ENCODE peak calls at places on chromosome 18, in seven cellular contexts. One of them, this sample, is unnamed. For H3K27me3, the result is how much of the 10 kb centered on the place peaks cover.

GRCh38 chr18:67677489-67677888 is 161.0 kb upstream of the DSEL start:
- DNase-seq in heart left ventricle: no peak
- DNase-seq in hepatocyte: no peak
- DNase-seq in fibroblast of lung: no peak
- DNase-seq in upper lobe of left lung: no peak
- DNase-seq in adrenal gland: no peak
- DNase-seq in lower lobe of right lung: no peak
- DNase-seq in this sample: no peak

GRCh38 chr18:45571714-45572113 is 43.6 kb upstream of the SLC14A2 start:
- DNase-seq in heart left ventricle: no peak
- DNase-seq in lower lobe of right lung: no peak
- DNase-seq in adrenal gland: no peak
- DNase-seq in fibroblast of lung: no peak
- DNase-seq in upper lobe of left lung: no peak
- DNase-seq in hepatocyte: no peak
- DNase-seq in this sample: no peak

GRCh38 chr18:25233582-25234362 is 118.2 kb downstream of the ZNF521 start:
- DNase-seq in hepatocyte: no peak
- DNase-seq in upper lobe of left lung: no peak
- DNase-seq in fibroblast of lung: peak
- DNase-seq in adrenal gland: no peak
- DNase-seq in lower lobe of right lung: no peak
- DNase-seq in heart left ventricle: no peak
- DNase-seq in this sample: peak

GRCh38 chr18:5914971-5915370 is 19.6 kb upstream of the TMEM200C start:
- DNase-seq in upper lobe of left lung: no peak
- DNase-seq in lower lobe of right lung: no peak
- DNase-seq in heart left ventricle: no peak
- DNase-seq in fibroblast of lung: no peak
- DNase-seq in adrenal gland: no peak
- DNase-seq in hepatocyte: no peak
- DNase-seq in this sample: no peak

GRCh38 chr18:8354304-8354703 is 254.9 kb upstream of the RAB12 start:
- DNase-seq in upper lobe of left lung: no peak
- DNase-seq in lower lobe of right lung: no peak
- DNase-seq in fibroblast of lung: no peak
- DNase-seq in adrenal gland: no peak
- DNase-seq in heart left ventricle: no peak
- DNase-seq in hepatocyte: peak
- DNase-seq in this sample: no peak

GRCh38 chr18:8797206-8797605 is 91.8 kb downstream of the MTCL1 start:
- DNase-seq in upper lobe of left lung: peak
- DNase-seq in fibroblast of lung: peak
- DNase-seq in hepatocyte: no peak
- DNase-seq in lower lobe of right lung: no peak
- DNase-seq in heart left ventricle: no peak
- DNase-seq in adrenal gland: no peak
- DNase-seq in this sample: no peak

GRCh38 chr18:61496374-61496773 is 163.1 kb downstream of the CDH20 start:
- DNase-seq in lower lobe of right lung: no peak
- DNase-seq in heart left ventricle: no peak
- DNase-seq in fibroblast of lung: no peak
- DNase-seq in hepatocyte: no peak
- DNase-seq in adrenal gland: no peak
- DNase-seq in upper lobe of left lung: peak
- DNase-seq in this sample: no peak

GRCh38 chr18:63233334-63233733 is 86.2 kb downstream of the BCL2 start:
- DNase-seq in heart left ventricle: no peak
- DNase-seq in upper lobe of left lung: no peak
- DNase-seq in hepatocyte: no peak
- DNase-seq in adrenal gland: no peak
- DNase-seq in lower lobe of right lung: no peak
- DNase-seq in fibroblast of lung: no peak
- DNase-seq in this sample: no peak

GRCh38 chr18:48923746-48924580 is 26.8 kb downstream of the SMAD7 start:
- DNase-seq in hepatocyte: peak
- DNase-seq in fibroblast of lung: peak
- DNase-seq in adrenal gland: no peak
- DNase-seq in lower lobe of right lung: no peak
- DNase-seq in heart left ventricle: no peak
- DNase-seq in upper lobe of left lung: no peak
- DNase-seq in this sample: no peak
- H3K4me3 ChIP-seq in hepatocyte: no peak
- H3K4me3 ChIP-seq in fibroblast of lung: no peak
- H3K4me3 ChIP-seq in adrenal gland: no peak
- H3K4me3 ChIP-seq in lower lobe of right lung: peak
- H3K4me3 ChIP-seq in heart left ventricle: no peak
- H3K4me3 ChIP-seq in upper lobe of left lung: peak
- H3K4me3 ChIP-seq in this sample: no peak

GRCh38 chr18:41645600-41646360 is 309.3 kb upstream of the PIK3C3 start:
- DNase-seq in adrenal gland: no peak
- DNase-seq in heart left ventricle: no peak
- DNase-seq in upper lobe of left lung: no peak
- DNase-seq in fibroblast of lung: no peak
- DNase-seq in lower lobe of right lung: no peak
- DNase-seq in hepatocyte: peak
- DNase-seq in this sample: no peak
- TF ChIP-seq CTCF in adrenal gland: no peak
- TF ChIP-seq CTCF in heart left ventricle: no peak
- TF ChIP-seq CTCF in upper lobe of left lung: no peak
- TF ChIP-seq CTCF in fibroblast of lung: no peak
- TF ChIP-seq CTCF in lower lobe of right lung: no peak
- TF ChIP-seq CTCF in hepatocyte: no peak
- TF ChIP-seq CTCF in this sample: no peak

GRCh38 chr18:59395226-59396175 is 36.4 kb upstream of the LMAN1 start:
- DNase-seq in fibroblast of lung: no peak
- DNase-seq in hepatocyte: no peak
- DNase-seq in lower lobe of right lung: no peak
- DNase-seq in heart left ventricle: no peak
- DNase-seq in adrenal gland: no peak
- DNase-seq in upper lobe of left lung: peak
- DNase-seq in this sample: no peak

GRCh38 chr18:59402432-59403090 is 43.5 kb upstream of the LMAN1 start:
- DNase-seq in heart left ventricle: peak
- DNase-seq in hepatocyte: peak
- DNase-seq in fibroblast of lung: peak
- DNase-seq in upper lobe of left lung: no peak
- DNase-seq in lower lobe of right lung: peak
- DNase-seq in adrenal gland: peak
- DNase-seq in this sample: peak

DNA sequence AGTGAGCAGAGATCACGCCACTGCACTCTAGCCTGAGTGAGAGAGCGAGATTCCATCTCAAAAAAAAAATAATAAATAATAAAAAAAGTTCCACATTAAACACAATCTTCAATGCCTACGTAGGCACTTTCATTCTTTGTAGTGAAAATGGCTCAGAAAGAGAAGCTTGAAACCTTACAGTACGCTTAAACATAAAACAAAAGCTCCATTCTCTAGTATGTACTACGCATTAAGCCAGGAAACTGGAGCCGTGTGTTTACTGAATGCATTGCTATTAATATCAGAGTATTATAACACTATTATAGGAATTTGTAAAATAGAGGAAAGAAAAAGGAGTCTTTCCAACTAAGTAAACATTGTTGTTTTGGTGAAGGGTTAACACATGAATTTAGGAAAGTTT is 41.3 kb upstream of the LMAN1 start:
- DNase-seq in adrenal gland: no peak
- DNase-seq in fibroblast of lung: no peak
- DNase-seq in heart left ventricle: no peak
- DNase-seq in hepatocyte: no peak
- DNase-seq in upper lobe of left lung: no peak
- DNase-seq in lower lobe of right lung: no peak
- DNase-seq in this sample: no peak
- H3K27me3 ChIP-seq in adrenal gland: under half
- H3K27me3 ChIP-seq in fibroblast of lung: under half
- H3K27me3 ChIP-seq in heart left ventricle: under half
- H3K27me3 ChIP-seq in hepatocyte: under half
- H3K27me3 ChIP-seq in upper lobe of left lung: under half
- H3K27me3 ChIP-seq in lower lobe of right lung: under half
- H3K27me3 ChIP-seq in this sample: under half

GRCh38 chr18:10140461-10140911 is 226.7 kb downstream of the VAPA start:
- DNase-seq in fibroblast of lung: peak
- DNase-seq in hepatocyte: peak
- DNase-seq in lower lobe of right lung: no peak
- DNase-seq in upper lobe of left lung: no peak
- DNase-seq in heart left ventricle: no peak
- DNase-seq in adrenal gland: no peak
- DNase-seq in this sample: no peak
- H3K4me3 ChIP-seq in fibroblast of lung: no peak
- H3K4me3 ChIP-seq in hepatocyte: no peak
- H3K4me3 ChIP-seq in lower lobe of right lung: no peak
- H3K4me3 ChIP-seq in upper lobe of left lung: no peak
- H3K4me3 ChIP-seq in heart left ventricle: no peak
- H3K4me3 ChIP-seq in adrenal gland: no peak
- H3K4me3 ChIP-seq in this sample: no peak

GRCh38 chr18:33201509-33201926 is 239.0 kb downstream of the CCDC178 start:
- DNase-seq in lower lobe of right lung: no peak
- DNase-seq in hepatocyte: peak
- DNase-seq in upper lobe of left lung: no peak
- DNase-seq in adrenal gland: no peak
- DNase-seq in fibroblast of lung: peak
- DNase-seq in heart left ventricle: no peak
- DNase-seq in this sample: no peak
- TF ChIP-seq CTCF in lower lobe of right lung: peak
- TF ChIP-seq CTCF in hepatocyte: peak
- TF ChIP-seq CTCF in upper lobe of left lung: no peak
- TF ChIP-seq CTCF in adrenal gland: peak
- TF ChIP-seq CTCF in fibroblast of lung: peak
- TF ChIP-seq CTCF in heart left ventricle: no peak
- TF ChIP-seq CTCF in this sample: no peak

GRCh38 chr18:39911716-39912115 is 2043.3 kb upstream of the PIK3C3 start:
- DNase-seq in hepatocyte: no peak
- DNase-seq in adrenal gland: no peak
- DNase-seq in fibroblast of lung: no peak
- DNase-seq in upper lobe of left lung: no peak
- DNase-seq in heart left ventricle: no peak
- DNase-seq in lower lobe of right lung: no peak
- DNase-seq in this sample: no peak
- H3K27me3 ChIP-seq in hepatocyte: under half
- H3K27me3 ChIP-seq in adrenal gland: under half
- H3K27me3 ChIP-seq in fibroblast of lung: under half
- H3K27me3 ChIP-seq in upper lobe of left lung: under half
- H3K27me3 ChIP-seq in heart left ventricle: under half
- H3K27me3 ChIP-seq in lower lobe of right lung: under half
- H3K27me3 ChIP-seq in this sample: under half